ENCODE peak calls at places on chromosomes 3 and 15, in six cellular contexts. W, K, U, D, B and O are unnamed samples.
A peak's percentile ranks its signal among the peaks of the same experiment; 100 is the strongest.

GRCh38 chr3:37123292-37123691 is 51.1 kb downstream of the LRRFIP2 start:
- DNase-seq in W (no peak), K (no peak), U (no peak), D (no peak), B (no peak), O (no peak)

GRCh38 chr15:49860101-49860500 is 239.3 kb downstream of the DTWD1 start:
- DNase-seq in W (no peak), K (no peak), U (no peak), D (no peak), B (no peak), O (peak; percentile 87)

GRCh38 chr3:70811880-70812279 is 499.4 kb upstream of the MDFIC2 start:
- DNase-seq in W (no peak), K (no peak), U (no peak), D (no peak), B (no peak), O (peak; percentile 81)

GRCh38 chr3:111484666-111485065 is 57.3 kb upstream of the CD96 start:
- DNase-seq in W (no peak), K (no peak), U (no peak), D (peak; percentile 36), B (no peak), O (peak; percentile 62)

GRCh38 chr15:76401285-76401684 is 64.7 kb downstream of the ISL2 start:
- DNase-seq in W (no peak), K (no peak), U (no peak), D (no peak), B (no peak), O (peak; percentile 59)

GRCh38 chr3:184414418-184415228 is 34.8 kb downstream of the CHRD start:
- DNase-seq in W (no peak), K (no peak), U (no peak), D (no peak), B (no peak), O (no peak)

GRCh38 chr15:94230436-94230885 is 900 bp upstream of the MCTP2 start:
- DNase-seq in W (no peak), K (no peak), U (no peak), D (no peak), B (no peak), O (no peak)

GRCh38 chr3:14467723-14468620 is 65.6 kb downstream of the SLC6A6 start:
- DNase-seq in W (peak; percentile 47), K (peak; percentile 8), U (no peak), D (peak; percentile 92), B (peak; percentile 72), O (peak; percentile 46)

GRCh38 chr3:27454461-27454860 is 29.7 kb downstream of the SLC4A7 start:
- DNase-seq in W (no peak), K (no peak), U (no peak), D (no peak), B (no peak), O (no peak)

GRCh38 chr3:159727506-159727905 is 261.1 kb upstream of the IL12A start:
- DNase-seq in W (no peak), K (no peak), U (no peak), D (no peak), B (no peak), O (no peak)

GRCh38 chr3:160434071-160434470 is 15.5 kb downstream of the TRIM59 start:
- DNase-seq in W (no peak), K (no peak), U (no peak), D (no peak), B (no peak), O (peak; percentile 60)

GRCh38 chr3:177481329-177481728 is 284.0 kb upstream of the TBL1XR1 start:
- DNase-seq in W (peak; percentile 15), K (no peak), U (no peak), D (no peak), B (no peak), O (no peak)

GRCh38 chr15:31597466-31597865 is 270.8 kb downstream of the KLF13 start:
- DNase-seq in W (no peak), K (no peak), U (no peak), D (no peak), B (no peak), O (no peak)

DNA sequence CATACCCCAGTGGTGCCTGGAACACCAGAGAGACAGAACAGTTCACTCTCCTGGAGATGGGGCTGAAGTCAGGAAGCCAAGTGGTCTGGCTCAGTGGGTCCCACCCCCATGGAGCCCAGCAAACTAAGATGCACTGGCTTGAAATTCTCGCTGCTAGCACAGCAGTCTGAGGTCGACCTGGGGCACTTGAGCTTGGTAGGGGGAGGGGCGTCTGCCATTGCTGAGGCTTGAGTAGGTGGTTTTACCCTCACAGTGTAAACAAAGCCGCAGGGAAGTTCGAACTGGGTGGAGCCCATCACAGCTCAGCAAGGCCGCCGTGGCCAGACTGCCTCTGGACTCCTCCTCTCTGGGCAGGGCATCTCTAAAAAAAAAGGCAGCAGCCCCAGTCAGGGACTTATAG is 272.0 kb downstream of the KLF13 start:
- DNase-seq in W (peak; percentile 16), K (peak; percentile 14), U (no peak), D (no peak), B (peak; percentile 67), O (peak; percentile 36)
- TF ChIP-seq USF2 in W (no peak), K (no peak), U (no peak), D (no peak), B (no peak), O (no peak)

GRCh38 chr3:48960841-48961413 is 29.1 kb upstream of the P4HTM start:
- DNase-seq in W (no peak), K (no peak), U (peak; percentile 42), D (no peak), B (no peak), O (no peak)
- H3K9ac ChIP-seq in W (no peak overlapping the region), K (no peak overlapping the region), U (no peak overlapping the region), D (no peak overlapping the region), B (no peak overlapping the region), O (no peak overlapping the region)

DNA sequence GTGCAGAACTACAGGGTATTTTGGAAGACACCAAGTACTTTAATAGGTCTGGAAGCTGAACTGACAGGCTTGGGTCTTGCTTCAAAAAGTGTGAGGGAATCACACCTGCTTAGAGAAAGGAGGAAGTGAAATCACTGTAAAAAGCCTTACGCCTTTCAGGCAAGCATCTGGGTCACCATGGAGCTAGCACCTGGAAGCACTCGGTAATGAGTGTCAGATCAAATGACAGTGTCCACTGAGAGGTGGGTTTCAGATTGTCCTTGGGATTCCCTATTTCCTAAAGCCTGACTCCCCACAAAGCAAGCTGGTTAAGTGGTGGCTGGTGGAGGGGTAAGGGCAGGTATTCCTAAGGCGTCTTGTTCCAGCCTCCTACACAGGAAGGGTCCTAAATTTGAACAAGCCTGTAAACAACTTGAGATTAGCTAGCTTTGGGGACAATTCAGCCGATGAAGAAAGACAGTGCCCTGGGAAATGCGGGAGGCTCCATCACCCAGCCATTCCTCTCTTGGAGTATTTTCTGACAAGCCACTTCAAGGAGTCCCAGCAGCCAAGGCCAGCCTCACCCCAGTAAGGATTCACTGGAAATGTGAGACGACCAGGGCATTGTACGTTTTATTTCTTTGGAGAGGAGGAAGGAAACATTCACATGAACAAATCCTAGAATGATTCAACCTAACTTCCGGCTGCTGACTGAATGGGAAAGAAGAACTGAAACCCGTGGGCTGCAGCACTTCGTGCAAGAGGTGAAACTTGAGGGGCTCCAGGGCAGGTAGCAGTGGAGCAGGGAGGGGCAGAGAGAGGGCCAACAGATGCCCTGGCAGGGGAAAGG is 116.2 kb upstream of the ARHGEF3 start:
- DNase-seq in W (no peak), K (no peak), U (peak; percentile 84), D (no peak), B (no peak), O (no peak)
- H3K4me1 ChIP-seq in W (no peaks in the 10 kb centered on the region), K (no peaks in the 10 kb centered on the region), U (peaks cover 56% of the 10 kb centered on the region), D (no peaks in the 10 kb centered on the region), B (peaks cover 5% of the 10 kb centered on the region), O (peaks cover 2% of the 10 kb centered on the region)

DNA sequence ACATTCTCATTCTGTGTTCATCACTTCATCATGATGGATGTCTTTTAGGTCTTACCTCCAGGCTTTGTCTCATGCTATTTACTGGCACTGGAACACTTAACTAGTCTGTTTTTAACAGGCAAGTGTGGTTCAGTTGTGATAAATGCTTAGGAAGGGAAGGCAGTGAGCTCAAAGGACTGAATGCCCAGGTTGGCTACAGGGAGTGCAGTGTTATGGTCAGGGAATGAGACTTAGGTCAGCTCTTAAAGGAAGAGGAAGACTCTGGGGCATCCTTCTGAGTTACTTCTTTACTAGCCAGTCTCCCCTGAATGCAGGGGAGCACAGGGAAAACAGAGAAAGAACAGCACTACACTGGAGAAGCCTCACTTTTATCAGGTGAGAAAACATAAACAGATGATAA is 72.6 kb downstream of the TGFBR2 start:
- DNase-seq in W (no peak), K (no peak), U (no peak), D (no peak), B (no peak), O (no peak)
- TF ChIP-seq USF2 in W (no peak), K (no peak), U (no peak), D (no peak), B (no peak), O (no peak)

GRCh38 chr3:107116251-107116650 is 261.0 kb upstream of the CCDC54 start:
- DNase-seq in W (no peak), K (no peak), U (no peak), D (no peak), B (no peak), O (no peak)

GRCh38 chr3:107112356-107112755 is 264.9 kb upstream of the CCDC54 start:
- DNase-seq in W (no peak), K (no peak), U (no peak), D (no peak), B (no peak), O (no peak)

GRCh38 chr3:107111889-107112288 is 265.4 kb upstream of the CCDC54 start:
- DNase-seq in W (no peak), K (no peak), U (no peak), D (peak; percentile 36), B (no peak), O (no peak)

GRCh38 chr3:107117922-107118576 is 259.2 kb upstream of the CCDC54 start:
- DNase-seq in W (peak; percentile 57), K (peak; percentile 16), U (no peak), D (peak; percentile 70), B (peak; percentile 66), O (peak; percentile 80)

GRCh38 chr3:107117156-107117555 is 260.1 kb upstream of the CCDC54 start:
- DNase-seq in W (no peak), K (no peak), U (no peak), D (no peak), B (no peak), O (no peak)
- H3K9ac ChIP-seq in W (no peak overlapping the region), K (no peak overlapping the region), U (no peak overlapping the region), D (no peak overlapping the region), B (no peak overlapping the region), O (no peak overlapping the region)

GRCh38 chr15:40739042-40739441 is 16.0 kb downstream of the RMDN3 start:
- DNase-seq in W (no peak), K (no peak), U (no peak), D (no peak), B (no peak), O (peak; percentile 38)

GRCh38 chr15:40736575-40736974 is 18.5 kb downstream of the RMDN3 start:
- DNase-seq in W (no peak), K (no peak), U (no peak), D (no peak), B (no peak), O (no peak)

GRCh38 chr15:40739854-40740253 is 15.2 kb downstream of the RMDN3 start:
- DNase-seq in W (no peak), K (no peak), U (no peak), D (no peak), B (no peak), O (no peak)

DNA sequence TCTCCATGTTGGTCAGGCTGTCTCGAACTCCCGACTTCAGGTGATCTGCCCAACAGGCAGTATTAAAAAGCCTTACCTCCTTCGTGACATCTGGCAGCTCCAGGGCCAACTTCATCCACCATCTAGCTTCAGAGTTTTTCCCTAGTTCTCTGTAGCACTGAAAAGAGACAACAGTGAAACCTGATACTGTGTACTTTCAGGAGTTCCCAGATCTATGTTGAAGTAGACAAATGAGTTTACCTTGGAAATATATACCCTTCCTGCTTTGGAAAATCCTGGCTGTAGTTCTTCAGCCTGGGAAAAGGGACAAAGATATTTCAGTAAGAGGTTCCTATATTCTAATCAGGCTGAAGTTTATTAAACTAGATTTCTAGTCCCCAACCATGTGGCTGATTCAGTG is 18.0 kb downstream of the RMDN3 start:
- DNase-seq in W (no peak), K (no peak), U (no peak), D (no peak), B (no peak), O (peak; percentile 13)
- H3K4me1 ChIP-seq in W (no peaks in the 10 kb centered on the region), K (peaks cover 9% of the 10 kb centered on the region), U (no peaks in the 10 kb centered on the region), D (no peaks in the 10 kb centered on the region), B (peaks cover 17% of the 10 kb centered on the region), O (peaks cover 1% of the 10 kb centered on the region)